ENCODE peak calls at places on chromosome 4, in five cellular contexts. T is nephron progenitor cell; H is CD4-positive, alpha-beta T cell; K is astrocyte of the spinal cord; B is CD8-positive, alpha-beta T cell. N is an unnamed sample.

GRCh38 chr4:47383829-47384427 is 79.6 kb downstream of the COMMD8 start:
- DNase-seq in T (no peak), H (no peak), K (peak), B (no peak), N (no peak)

GRCh38 chr4:48247142-48247877 is 22.3 kb downstream of the TEC start:
- DNase-seq in T (no peak), H (no peak), K (peak), B (no peak), N (no peak)

GRCh38 chr4:54783402-54784110 is 125.8 kb downstream of the KIT start:
- DNase-seq in T (no peak), H (no peak), K (no peak), B (no peak), N (no peak)

GRCh38 chr4:53505947-53506346 is 85.3 kb downstream of the LNX1 start:
- DNase-seq in T (no peak), H (no peak), K (no peak), B (no peak), N (no peak)

GRCh38 chr4:31124008-31124645 is 404.0 kb downstream of the PCDH7 start:
- DNase-seq in T (no peak), H (no peak), K (no peak), B (no peak), N (no peak)

GRCh38 chr4:88702780-88703179 is 5.2 kb upstream of the NAP1L5 start:
- DNase-seq in T (no peak), H (no peak), K (no peak), B (no peak), N (no peak)

GRCh38 chr4:138330531-138330930 is 88.4 kb upstream of the SLC7A11 start:
- DNase-seq in T (no peak), H (no peak), K (peak), B (no peak), N (no peak)

GRCh38 chr4:187125062-187125461 is 401.4 kb upstream of the FAT1 start:
- DNase-seq in T (no peak), H (no peak), K (no peak), B (no peak), N (no peak)

GRCh38 chr4:187668683-187669082 is 326.9 kb upstream of the ZFP42 start:
- DNase-seq in T (no peak), H (no peak), K (peak), B (no peak), N (no peak)

GRCh38 chr4:1547863-1548637 is 136.1 kb downstream of the FAM53A start:
- DNase-seq in T (no peak), H (no peak), K (no peak), B (peak), N (peak)

GRCh38 chr4:113468165-113469022 is 293.1 kb downstream of the CAMK2D start:
- DNase-seq in T (no peak), H (no peak), K (peak), B (no peak), N (peak)

GRCh38 chr4:94653095-94653649 is 104.6 kb upstream of the BMPR1B start:
- DNase-seq in T (no peak), H (no peak), K (no peak), B (no peak), N (no peak)

GRCh38 chr4:41132055-41132683 is 82.2 kb downstream of the APBB2 start:
- DNase-seq in T (no peak), H (no peak), K (no peak), B (no peak), N (no peak)

GRCh38 chr4:55080174-55080865 is 45.1 kb downstream of the KDR start:
- DNase-seq in T (no peak), H (no peak), K (peak), B (no peak), N (no peak)

GRCh38 chr4:90689739-90690138 is 562.5 kb downstream of the CCSER1 start:
- DNase-seq in T (no peak), H (no peak), K (no peak), B (no peak), N (no peak)

GRCh38 chr4:89939994-89940393 is 45.3 kb downstream of the MMRN1 start:
- DNase-seq in T (no peak), H (no peak), K (peak), B (no peak), N (peak)

GRCh38 chr4:70994069-70994366 is 569 bp downstream of the DCK start:
- DNase-seq in T (no peak), H (no peak), K (no peak), B (no peak), N (no peak)

GRCh38 chr4:170051402-170051801 is 25.2 kb upstream of the MFAP3L start:
- DNase-seq in T (no peak), H (no peak), K (no peak), B (no peak), N (no peak)

GRCh38 chr4:176048631-176049030 is 17.0 kb upstream of the WDR17 start:
- DNase-seq in T (no peak), H (no peak), K (no peak), B (no peak), N (no peak)

GRCh38 chr4:63458010-63458409 is 951.2 kb downstream of the TECRL start:
- DNase-seq in T (no peak), H (no peak), K (no peak), B (no peak), N (no peak)

GRCh38 chr4:76200771-76201224 is 12.8 kb downstream of the SCARB2 start:
- DNase-seq in T (no peak), H (no peak), K (no peak), B (no peak), N (no peak)

GRCh38 chr4:37675587-37676290 is 10.4 kb downstream of the RELL1 start:
- DNase-seq in T (no peak), H (no peak), K (no peak), B (no peak), N (no peak)

GRCh38 chr4:18981234-18981615 is 959.7 kb upstream of the LCORL start:
- DNase-seq in T (no peak), H (no peak), K (no peak), B (no peak), N (no peak)

GRCh38 chr4:173871643-173872042 is 341.6 kb upstream of the HAND2 start:
- DNase-seq in T (no peak), H (no peak), K (no peak), B (no peak), N (no peak)

GRCh38 chr4:27973056-27973455 is 1112.4 kb downstream of the STIM2 start:
- DNase-seq in T (no peak), H (no peak), K (no peak), B (no peak), N (no peak)

GRCh38 chr4:25290490-25291067 is 22.0 kb upstream of the ZCCHC4 start:
- DNase-seq in T (no peak), H (no peak), K (no peak), B (no peak), N (no peak)

GRCh38 chr4:15805583-15806517 is 27.7 kb downstream of the CD38 start:
- DNase-seq in T (peak), H (peak), K (peak), B (peak), N (no peak)

GRCh38 chr4:138085956-138086355 is 156.2 kb downstream of the SLC7A11 start:
- DNase-seq in T (no peak), H (no peak), K (no peak), B (no peak), N (no peak)

GRCh38 chr4:85837334-85837733 is 362.4 kb downstream of the ARHGAP24 start:
- DNase-seq in T (no peak), H (no peak), K (no peak), B (no peak), N (no peak)

GRCh38 chr4:114658179-114658578 is 59.6 kb downstream of the UGT8 start:
- DNase-seq in T (no peak), H (no peak), K (no peak), B (no peak), N (no peak)

GRCh38 chr4:87882321-87882720 is 49.6 kb downstream of the MEPE start:
- DNase-seq in T (no peak), H (no peak), K (peak), B (no peak), N (no peak)

GRCh38 chr4:77600521-77601451 is 4.8 kb upstream of the CXCL13 start:
- DNase-seq in T (peak), H (peak), K (peak), B (no peak), N (no peak)

GRCh38 chr4:9880411-9881197 is 99.2 kb downstream of the DRD5 start:
- DNase-seq in T (no peak), H (no peak), K (no peak), B (no peak), N (no peak)

GRCh38 chr4:98672583-98673281 is 14.3 kb upstream of the TSPAN5 start:
- DNase-seq in T (no peak), H (no peak), K (no peak), B (no peak), N (no peak)

GRCh38 chr4:74547042-74547441 is 102.1 kb downstream of the AREG start:
- DNase-seq in T (no peak), H (no peak), K (no peak), B (no peak), N (no peak)

GRCh38 chr4:177532363-177532762 is 90.1 kb upstream of the AGA start:
- DNase-seq in T (no peak), H (no peak), K (no peak), B (no peak), N (no peak)

GRCh38 chr4:78954048-78954666 is 14.9 kb upstream of the PAQR3 start:
- DNase-seq in T (peak), H (no peak), K (peak), B (no peak), N (no peak)

GRCh38 chr4:78956979-78957378 is 17.7 kb upstream of the PAQR3 start:
- DNase-seq in T (no peak), H (no peak), K (no peak), B (no peak), N (no peak)

GRCh38 chr4:78949735-78950134 is 10.5 kb upstream of the PAQR3 start:
- DNase-seq in T (no peak), H (no peak), K (no peak), B (no peak), N (no peak)

GRCh38 chr4:78953231-78953630 is 14.0 kb upstream of the PAQR3 start:
- DNase-seq in T (no peak), H (no peak), K (no peak), B (no peak), N (no peak)

GRCh38 chr4:78951862-78952472 is 12.7 kb upstream of the PAQR3 start:
- DNase-seq in T (peak), H (no peak), K (peak), B (peak), N (no peak)
- TF ChIP-seq CTCF in T (peak), H (peak), K (peak), B (peak), N (peak)

GRCh38 chr4:83040269-83040668 is 5.3 kb downstream of the COPS4 start:
- DNase-seq in T (no peak), H (no peak), K (no peak), B (no peak), N (no peak)

GRCh38 chr4:83028976-83029375 is 6.0 kb upstream of the COPS4 start:
- DNase-seq in T (no peak), H (no peak), K (no peak), B (no peak), N (no peak)

GRCh38 chr4:83036991-83037390 is 2.0 kb downstream of the COPS4 start:
- DNase-seq in T (no peak), H (no peak), K (no peak), B (no peak), N (no peak)

GRCh38 chr4:83029688-83030087 is 5.3 kb upstream of the COPS4 start:
- DNase-seq in T (no peak), H (no peak), K (no peak), B (no peak), N (no peak)

GRCh38 chr4:83034630-83035494 is at the start of gene COPS4:
- DNase-seq in T (peak), H (peak), K (peak), B (peak), N (peak)
- TF ChIP-seq CTCF in T (no peak), H (no peak), K (peak), B (peak), N (peak)

GRCh38 chr4:21512351-21512750 is 436.2 kb downstream of the KCNIP4 start:
- DNase-seq in T (peak), H (no peak), K (peak), B (no peak), N (no peak)
- TF ChIP-seq CTCF in T (peak), H (no peak), K (peak), B (no peak), N (peak)

GRCh38 chr4:125314676-125315570 is at the start of gene FAT4:
- DNase-seq in T (peak), H (no peak), K (peak), B (peak), N (peak)
- TF ChIP-seq CTCF in T (no peak), H (no peak), K (peak), B (no peak), N (peak)

DNA sequence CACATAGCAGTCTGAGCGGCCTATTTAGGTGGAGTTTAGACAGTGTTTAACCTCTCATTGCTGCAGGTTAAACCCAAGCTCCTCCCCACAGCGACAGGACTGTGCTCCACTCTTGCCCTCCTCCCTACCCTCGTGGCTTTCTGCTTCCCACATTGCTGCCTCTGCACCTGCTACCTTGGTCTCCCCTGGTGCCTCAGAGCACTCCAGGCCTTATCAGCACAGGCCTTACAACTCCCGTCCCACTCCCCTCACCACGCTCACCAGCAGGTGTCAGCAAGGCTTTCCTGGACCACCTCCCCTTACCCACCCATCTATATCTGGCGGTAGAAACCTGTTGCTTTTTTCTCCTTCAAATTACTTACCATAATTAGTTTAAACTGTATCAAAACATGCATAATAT is 18.6 kb downstream of the HELT start:
- DNase-seq in T (no peak), H (no peak), K (no peak), B (no peak), N (no peak)
- TF ChIP-seq CTCF in T (no peak), H (no peak), K (no peak), B (no peak), N (no peak)

GRCh38 chr4:139526928-139527327 is 29.1 kb downstream of the SETD7 start:
- DNase-seq in T (no peak), H (no peak), K (no peak), B (no peak), N (no peak)

GRCh38 chr4:139530833-139531427 is 25.1 kb downstream of the SETD7 start:
- DNase-seq in T (peak), H (peak), K (no peak), B (peak), N (no peak)

GRCh38 chr4:139525414-139525813 is 30.6 kb downstream of the SETD7 start:
- DNase-seq in T (no peak), H (no peak), K (no peak), B (no peak), N (no peak)

GRCh38 chr4:139524062-139524631 is 31.9 kb downstream of the SETD7 start:
- DNase-seq in T (no peak), H (no peak), K (no peak), B (no peak), N (no peak)

GRCh38 chr4:139528377-139529005 is 27.5 kb downstream of the SETD7 start:
- DNase-seq in T (no peak), H (no peak), K (peak), B (peak), N (peak)
- TF ChIP-seq CTCF in T (no peak), H (no peak), K (no peak), B (no peak), N (no peak)

N was measured in left ventricle myocardium inferior.